ENCODE peak calls at places on chromosomes 16 and 17, in four cellular contexts. One of them, this sample, is unnamed.

GRCh38 chr17:1789936-1790335 is 28.1 kb downstream of the SERPINF1 start:
- DNase-seq in left colon: no peak
- DNase-seq in tibial artery: no peak
- DNase-seq in CD8-positive, alpha-beta memory T cell: no peak
- DNase-seq in this sample: no peak

GRCh38 chr16:22751685-22752084 is 62.3 kb upstream of the HS3ST2 start:
- DNase-seq in left colon: no peak
- DNase-seq in tibial artery: no peak
- DNase-seq in CD8-positive, alpha-beta memory T cell: no peak
- DNase-seq in this sample: no peak

GRCh38 chr17:68255731-68256538 is 8.1 kb downstream of the AMZ2 start:
- DNase-seq in left colon: no peak
- DNase-seq in tibial artery: no peak
- DNase-seq in CD8-positive, alpha-beta memory T cell: no peak
- DNase-seq in this sample: no peak

GRCh38 chr17:33322063-33322462 is 29.0 kb upstream of the ASIC2 start:
- DNase-seq in left colon: no peak
- DNase-seq in tibial artery: no peak
- DNase-seq in CD8-positive, alpha-beta memory T cell: no peak
- DNase-seq in this sample: no peak

GRCh38 chr16:11781773-11782172 is 15.3 kb downstream of the ZC3H7A start:
- DNase-seq in left colon: no peak
- DNase-seq in tibial artery: no peak
- DNase-seq in CD8-positive, alpha-beta memory T cell: no peak
- DNase-seq in this sample: peak

GRCh38 chr16:88973007-88973410 is 4.0 kb downstream of the CBFA2T3 start:
- DNase-seq in left colon: no peak
- DNase-seq in tibial artery: no peak
- DNase-seq in CD8-positive, alpha-beta memory T cell: no peak
- DNase-seq in this sample: no peak

GRCh38 chr17:17108681-17109049 is 66.4 kb downstream of the MPRIP start:
- DNase-seq in left colon: peak
- DNase-seq in tibial artery: peak
- DNase-seq in CD8-positive, alpha-beta memory T cell: no peak
- DNase-seq in this sample: peak

GRCh38 chr17:63714550-63715277 is 14.8 kb upstream of the LIMD2 start:
- DNase-seq in left colon: no peak
- DNase-seq in tibial artery: no peak
- DNase-seq in CD8-positive, alpha-beta memory T cell: no peak
- DNase-seq in this sample: no peak

GRCh38 chr16:71590584-71590983 is 13.7 kb upstream of the TAT start:
- DNase-seq in left colon: no peak
- DNase-seq in tibial artery: no peak
- DNase-seq in CD8-positive, alpha-beta memory T cell: no peak
- DNase-seq in this sample: no peak

GRCh38 chr16:85082553-85083050 is 29.7 kb downstream of the CIBAR2 start:
- DNase-seq in left colon: no peak
- DNase-seq in tibial artery: no peak
- DNase-seq in CD8-positive, alpha-beta memory T cell: no peak
- DNase-seq in this sample: no peak

GRCh38 chr17:8121531-8122390 is 2.1 kb downstream of the HES7 start:
- DNase-seq in left colon: peak
- DNase-seq in tibial artery: no peak
- DNase-seq in CD8-positive, alpha-beta memory T cell: no peak
- DNase-seq in this sample: peak

GRCh38 chr16:3045758-3046505 is 429 bp upstream of the MMP25 start:
- DNase-seq in left colon: no peak
- DNase-seq in tibial artery: no peak
- DNase-seq in CD8-positive, alpha-beta memory T cell: no peak
- DNase-seq in this sample: no peak

GRCh38 chr16:11307639-11308492 is 26.7 kb upstream of the PRM1 start:
- DNase-seq in left colon: no peak
- DNase-seq in tibial artery: no peak
- DNase-seq in CD8-positive, alpha-beta memory T cell: no peak
- DNase-seq in this sample: no peak

GRCh38 chr16:80056334-80056733 is 455.8 kb upstream of the MAF start:
- DNase-seq in left colon: no peak
- DNase-seq in tibial artery: no peak
- DNase-seq in CD8-positive, alpha-beta memory T cell: no peak
- DNase-seq in this sample: no peak